ENCODE peak calls at places on chromosomes 6 and 20, in seven cellular contexts. T, P, Q, O, L, J and C are unnamed samples.

GRCh38 chr6:90295854-90296345 is 743 bp downstream of the BACH2 start:
- DNase-seq in T (peak), P (peak), Q (peak), O (peak), L (peak), J (peak), C (peak)

GRCh38 chr20:62678553-62678952 is 30.1 kb upstream of the NTSR1 start:
- DNase-seq in T (no peak), P (no peak), Q (no peak), O (no peak), L (no peak), J (no peak), C (no peak)

GRCh38 chr20:43909720-43910119 is 4.9 kb upstream of the TOX2 start:
- DNase-seq in T (no peak), P (no peak), Q (no peak), O (no peak), L (no peak), J (no peak), C (no peak)

GRCh38 chr6:82331031-82331773 is 32.4 kb upstream of the TPBG start:
- DNase-seq in T (no peak), P (no peak), Q (peak), O (no peak), L (no peak), J (no peak), C (no peak)

GRCh38 chr6:151160869-151161268 is 78.9 kb upstream of the AKAP12 start:
- DNase-seq in T (no peak), P (no peak), Q (peak), O (no peak), L (no peak), J (no peak), C (no peak)

GRCh38 chr6:18265787-18266523 is 1.6 kb upstream of the DEK start:
- DNase-seq in T (no peak), P (no peak), Q (no peak), O (no peak), L (no peak), J (no peak), C (no peak)

GRCh38 chr6:56906752-56907151 is 48.2 kb upstream of the BEND6 start:
- DNase-seq in T (no peak), P (no peak), Q (peak), O (no peak), L (no peak), J (no peak), C (no peak)

GRCh38 chr6:56372621-56373020 is 125.2 kb upstream of the COL21A1 start:
- DNase-seq in T (no peak), P (no peak), Q (no peak), O (no peak), L (no peak), J (no peak), C (no peak)

GRCh38 chr6:124683507-124683906 is 278.7 kb upstream of the RNF217 start:
- DNase-seq in T (no peak), P (peak), Q (no peak), O (no peak), L (no peak), J (no peak), C (no peak)